ENCODE peak calls at places on chromosomes 4 and X, in four cellular contexts. U is K562, T is GM12878, Z is H1. D is an unnamed sample.

GRCh38 chrX:102651242-102651967 is at the start of gene GPRASP1:
- DNase-seq in U (no peak), Z (no peak), T (no peak), D (peak)

GRCh38 chr4:85829276-85830051 is 354.5 kb downstream of the ARHGAP24 start:
- DNase-seq in U (no peak), Z (no peak), T (no peak), D (peak)

GRCh38 chrX:66632986-66633385 is 5.9 kb downstream of the EDA2R start:
- DNase-seq in T (no peak), Z (no peak), U (no peak), D (peak)

GRCh38 chrX:17377047-17377692 is 2.2 kb downstream of the NHS start:
- DNase-seq in Z (no peak), U (no peak), T (no peak), D (peak)

GRCh38 chrX:66635360-66635759 is 3.5 kb downstream of the EDA2R start:
- DNase-seq in T (no peak), U (no peak), Z (no peak), D (peak)

GRCh38 chr4:53706422-53707032 is 115.2 kb upstream of the LNX1 start:
- DNase-seq in Z (no peak), T (peak), U (peak), D (peak)

GRCh38 chr4:113659127-113659526 is 102.4 kb downstream of the CAMK2D start:
- DNase-seq in U (no peak), T (no peak), Z (no peak), D (no peak)

GRCh38 chr4:103054030-103054429 is 22.5 kb downstream of the SLC9B2 start:
- DNase-seq in T (no peak), U (no peak), Z (no peak), D (no peak)

GRCh38 chr4:105291920-105292319 is 145.2 kb downstream of the TET2 start:
- DNase-seq in Z (no peak), U (no peak), T (no peak), D (peak)

GRCh38 chrX:18873189-18873791 is 110.6 kb downstream of the PHKA2 start:
- DNase-seq in T (no peak), Z (no peak), U (no peak), D (peak)

GRCh38 chr4:46844325-46844917 is 64.6 kb downstream of the COX7B2 start:
- DNase-seq in U (peak), Z (no peak), T (peak), D (peak)

GRCh38 chr4:23966720-23967119 is 76.9 kb upstream of the PPARGC1A start:
- DNase-seq in T (no peak), Z (no peak), U (peak), D (no peak)

GRCh38 chr4:107376293-107376692 is 340.2 kb upstream of the DKK2 start:
- DNase-seq in T (no peak), U (no peak), Z (no peak), D (no peak)

GRCh38 chrX:74291964-74292891 is 11.8 kb upstream of the ZCCHC13 start:
- DNase-seq in T (peak), Z (peak), U (peak), D (peak)

GRCh38 chr4:2914220-2915126 is 48.7 kb downstream of the NOP14 start:
- DNase-seq in U (no peak), T (no peak), Z (no peak), D (no peak)

GRCh38 chrX:45351478-45351877 is 150.8 kb upstream of the DIPK2B start:
- DNase-seq in U (no peak), Z (no peak), T (no peak), D (peak)

GRCh38 chr4:126850286-126850685 is 782.5 kb upstream of the INTU start:
- DNase-seq in U (peak), Z (no peak), T (no peak), D (peak)

GRCh38 chr4:126583509-126583908 is 1049.2 kb upstream of the INTU start:
- DNase-seq in U (peak), T (no peak), Z (no peak), D (peak)

GRCh38 chr4:117249333-117249732 is 164.0 kb upstream of the TRAM1L1 start:
- DNase-seq in Z (no peak), T (peak), U (no peak), D (no peak)

DNA sequence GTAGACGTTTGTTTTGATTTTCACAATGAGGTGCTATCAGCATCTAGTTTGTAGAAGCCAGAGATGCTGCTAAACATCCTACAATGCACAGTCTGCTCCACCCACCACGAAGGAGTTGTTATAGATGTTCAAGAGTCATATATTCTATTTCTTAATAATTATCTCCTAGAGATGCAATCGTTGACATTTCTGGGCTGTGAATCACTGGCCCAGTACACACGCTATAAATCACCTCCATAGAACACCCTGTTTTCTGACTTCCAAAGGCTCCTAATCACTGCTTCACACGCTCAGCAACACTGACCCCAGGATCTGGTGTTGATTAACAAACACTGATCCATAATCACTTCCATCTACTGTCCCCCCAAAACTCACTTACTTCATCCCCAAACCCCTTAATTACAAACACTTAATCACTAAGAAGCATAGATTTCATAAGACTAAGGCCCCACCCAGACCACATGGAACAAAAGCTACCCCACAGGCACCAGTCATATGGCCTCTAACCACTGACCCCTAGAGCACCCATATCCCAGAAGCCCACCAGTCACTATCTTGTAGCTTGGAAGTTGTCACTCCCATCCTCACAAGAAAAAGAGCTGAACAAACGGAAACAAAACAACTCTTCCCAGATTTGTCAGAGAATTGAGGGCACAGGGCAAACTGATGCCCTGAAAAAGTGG is 31.7 kb upstream of the ZNF41 start:
- DNase-seq in Z (no peak), T (no peak), U (no peak), D (peak)
- TF ChIP-seq CHD1 in Z (no peak), T (no peak), U (no peak), D (no peak)

DNA sequence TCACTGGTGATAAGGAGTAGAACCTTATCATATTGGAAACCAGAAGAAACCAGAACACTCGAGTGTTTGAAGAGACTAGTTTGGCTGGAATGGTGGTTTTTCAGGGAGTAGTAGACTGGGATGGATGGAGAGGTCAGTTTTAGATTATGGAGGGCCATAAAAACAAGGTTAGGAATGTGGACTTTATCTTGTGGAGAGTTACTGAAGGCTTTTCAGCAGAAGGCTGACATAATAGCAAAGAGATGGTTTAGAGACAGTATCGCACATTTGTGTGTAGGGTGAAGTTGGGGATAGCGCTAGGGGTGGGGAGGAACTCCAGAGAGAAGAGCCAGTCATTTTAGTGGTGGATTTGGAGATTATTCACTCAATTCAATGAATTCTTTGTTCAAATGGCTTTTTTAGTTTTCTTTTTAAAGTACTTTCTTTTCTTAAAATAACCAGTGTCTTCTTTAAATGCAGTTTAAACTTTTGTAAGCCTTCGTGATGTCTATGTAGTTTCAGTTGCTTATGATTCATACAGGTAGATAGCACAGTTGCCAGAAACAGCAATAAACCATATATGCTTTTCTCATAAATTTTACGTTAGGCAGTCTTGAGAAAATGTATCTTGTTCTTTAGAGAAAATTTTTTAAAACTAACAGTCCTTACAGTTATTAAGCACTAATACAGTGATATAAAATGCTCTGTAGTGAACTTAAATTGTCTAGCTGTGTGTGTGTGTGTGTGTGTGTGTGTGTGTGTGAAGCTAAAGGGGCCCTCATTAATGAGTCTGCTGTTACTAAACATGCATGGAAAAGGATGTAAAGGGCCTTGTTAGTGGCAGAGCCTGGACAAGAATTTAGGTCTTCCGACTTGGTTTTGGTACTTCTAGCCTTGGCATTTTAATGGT is 3.8 kb downstream of the ARHGAP10 start:
- DNase-seq in U (no peak), T (no peak), Z (no peak), D (no peak)
- TF ChIP-seq CHD1 in U (no peak), T (no peak), Z (no peak), D (no peak)

DNA sequence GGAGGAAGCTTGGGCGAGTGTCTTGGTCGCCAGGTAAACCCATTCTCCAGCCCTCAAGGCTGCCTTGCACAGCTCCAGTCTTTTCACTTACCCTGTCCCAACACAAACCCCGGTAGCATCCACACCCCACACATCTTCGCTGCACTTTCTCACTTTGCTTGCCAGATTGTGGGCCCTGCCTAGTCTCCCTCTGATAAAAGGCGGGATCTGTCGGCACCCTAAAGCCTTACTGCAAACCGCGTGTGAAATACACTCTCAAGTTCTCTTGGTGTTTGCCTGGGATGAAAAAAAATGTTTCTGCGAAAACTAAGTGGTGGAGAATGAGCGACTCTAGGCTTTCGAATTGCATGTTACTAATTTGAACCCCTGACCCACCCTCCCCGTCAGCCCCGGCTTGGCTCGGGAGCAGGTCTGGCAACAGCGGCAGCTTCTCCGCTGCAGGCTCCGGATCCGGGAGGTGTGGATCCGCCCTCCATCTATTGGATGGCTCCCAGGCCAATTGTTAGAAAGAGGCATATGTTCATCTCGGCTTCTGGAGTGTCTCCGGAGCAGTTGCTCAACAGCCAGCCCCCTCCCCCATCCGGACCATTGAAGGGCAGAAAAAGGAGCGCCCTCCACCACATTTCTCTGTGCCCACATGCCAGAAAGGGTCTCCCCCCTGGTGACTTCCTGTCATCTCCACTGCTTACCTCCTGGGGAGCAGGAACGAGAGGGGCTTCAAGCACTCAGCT is 3.0 kb upstream of the CITED1 start:
- DNase-seq in U (peak), T (no peak), Z (no peak), D (peak)
- TF ChIP-seq CHD1 in U (no peak), T (no peak), Z (no peak), D (no peak)

GRCh38 chrX:14832591-14832990 is 40.3 kb downstream of the FANCB start:
- DNase-seq in U (no peak), Z (no peak), T (no peak), D (peak)
- TF ChIP-seq CHD1 in U (no peak), Z (no peak), T (no peak), D (no peak)

GRCh38 chrX:97238632-97239031 is 354.9 kb downstream of the RPA4 start:
- DNase-seq in U (no peak), Z (no peak), T (no peak), D (peak)

GRCh38 chrX:97230948-97231347 is 347.2 kb downstream of the RPA4 start:
- DNase-seq in T (no peak), Z (no peak), U (no peak), D (no peak)

GRCh38 chrX:97229318-97229717 is 345.6 kb downstream of the RPA4 start:
- DNase-seq in T (no peak), U (no peak), Z (no peak), D (no peak)

GRCh38 chrX:97234471-97235097 is 350.9 kb downstream of the RPA4 start:
- DNase-seq in T (peak), Z (no peak), U (no peak), D (no peak)
- TF ChIP-seq CHD1 in T (no peak), Z (no peak), U (no peak), D (no peak)

DNA sequence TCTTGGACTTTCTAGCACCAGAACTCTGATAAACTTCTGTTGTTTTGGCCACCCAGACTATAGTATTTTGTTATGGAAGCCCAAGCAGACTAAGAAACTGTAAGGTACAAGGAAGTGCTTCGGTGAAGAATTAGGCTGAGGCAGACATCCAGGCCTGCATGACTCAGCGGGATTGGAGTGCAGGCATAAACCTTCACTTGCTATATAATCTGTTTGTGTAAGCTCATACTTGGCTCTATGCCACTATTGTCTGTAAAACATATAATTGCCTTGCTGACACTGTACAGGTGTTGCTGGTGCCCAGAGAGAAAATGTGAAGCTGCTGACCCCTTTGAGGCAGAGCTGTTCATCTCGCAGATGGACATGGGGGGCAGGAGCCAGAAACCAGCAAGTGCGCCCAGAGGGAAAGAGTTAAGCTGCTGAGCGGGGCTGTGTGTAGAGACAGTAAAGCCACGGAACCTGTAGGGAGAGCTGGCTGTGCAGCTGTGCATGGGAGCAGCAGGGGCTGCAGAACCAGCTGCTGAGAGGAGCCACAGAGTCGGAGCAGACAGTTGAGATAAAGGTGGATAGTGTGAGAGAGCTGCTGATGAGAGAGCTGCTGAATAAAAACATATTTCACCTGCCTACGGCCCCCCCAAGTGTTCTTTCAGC is 96.2 kb downstream of the RBM46 start:
- DNase-seq in T (no peak), Z (no peak), U (peak), D (peak)
- TF ChIP-seq CHD1 in T (no peak), Z (no peak), U (no peak), D (no peak)